ENCODE peak calls at places on chromosomes 4 and X, in ten cellular contexts. One of them, this sample, is unnamed. For H3K9me3 and H3K4me1, the result is how much of the 10 kb centered on the place peaks cover.

GRCh38 chr4:144350706-144351105 is 210.2 kb upstream of the GYPA start:
- DNase-seq in CD8-positive, alpha-beta memory T cell: no peak
- DNase-seq in SK-N-SH: no peak
- DNase-seq in left ventricle myocardium inferior: no peak
- DNase-seq in Caco-2: no peak
- DNase-seq in ovary: no peak
- DNase-seq in right atrium auricular region: no peak
- DNase-seq in psoas muscle: no peak
- DNase-seq in adipocyte: peak
- DNase-seq in lung: no peak
- DNase-seq in this sample: no peak

GRCh38 chr4:113094802-113095201 is 45.3 kb downstream of the ANK2 start:
- DNase-seq in Caco-2: peak
- DNase-seq in right atrium auricular region: no peak
- DNase-seq in SK-N-SH: peak
- DNase-seq in lung: no peak
- DNase-seq in left ventricle myocardium inferior: no peak
- DNase-seq in ovary: no peak
- DNase-seq in adipocyte: peak
- DNase-seq in CD8-positive, alpha-beta memory T cell: no peak
- DNase-seq in psoas muscle: no peak
- DNase-seq in this sample: no peak

GRCh38 chr4:177699365-177700213 is 257.4 kb upstream of the AGA start:
- DNase-seq in SK-N-SH: no peak
- DNase-seq in lung: no peak
- DNase-seq in CD8-positive, alpha-beta memory T cell: no peak
- DNase-seq in psoas muscle: no peak
- DNase-seq in adipocyte: peak
- DNase-seq in right atrium auricular region: no peak
- DNase-seq in Caco-2: no peak
- DNase-seq in left ventricle myocardium inferior: no peak
- DNase-seq in ovary: no peak
- DNase-seq in this sample: no peak

GRCh38 chr4:112231779-112232713 is at the start of gene AP1AR:
- DNase-seq in SK-N-SH: peak
- DNase-seq in adipocyte: peak
- DNase-seq in left ventricle myocardium inferior: peak
- DNase-seq in CD8-positive, alpha-beta memory T cell: peak
- DNase-seq in lung: peak
- DNase-seq in right atrium auricular region: peak
- DNase-seq in Caco-2: peak
- DNase-seq in psoas muscle: peak
- DNase-seq in ovary: peak
- DNase-seq in this sample: peak

GRCh38 chr4:176043838-176044588 is 21.6 kb upstream of the WDR17 start:
- DNase-seq in CD8-positive, alpha-beta memory T cell: no peak
- DNase-seq in adipocyte: no peak
- DNase-seq in SK-N-SH: no peak
- DNase-seq in left ventricle myocardium inferior: no peak
- DNase-seq in lung: no peak
- DNase-seq in Caco-2: no peak
- DNase-seq in ovary: no peak
- DNase-seq in right atrium auricular region: no peak
- DNase-seq in psoas muscle: no peak
- DNase-seq in this sample: no peak

GRCh38 chr4:90833698-90834097 is 706.5 kb downstream of the CCSER1 start:
- DNase-seq in psoas muscle: no peak
- DNase-seq in lung: no peak
- DNase-seq in adipocyte: no peak
- DNase-seq in CD8-positive, alpha-beta memory T cell: no peak
- DNase-seq in ovary: no peak
- DNase-seq in SK-N-SH: no peak
- DNase-seq in Caco-2: no peak
- DNase-seq in right atrium auricular region: no peak
- DNase-seq in left ventricle myocardium inferior: no peak
- DNase-seq in this sample: peak

GRCh38 chr4:156390599-156391296 is 437.1 kb upstream of the CTSO start:
- DNase-seq in lung: no peak
- DNase-seq in Caco-2: no peak
- DNase-seq in ovary: no peak
- DNase-seq in SK-N-SH: no peak
- DNase-seq in adipocyte: peak
- DNase-seq in psoas muscle: no peak
- DNase-seq in right atrium auricular region: no peak
- DNase-seq in left ventricle myocardium inferior: no peak
- DNase-seq in CD8-positive, alpha-beta memory T cell: no peak
- DNase-seq in this sample: peak

GRCh38 chr4:11376146-11376545 is 52.5 kb downstream of the HS3ST1 start:
- DNase-seq in CD8-positive, alpha-beta memory T cell: no peak
- DNase-seq in ovary: no peak
- DNase-seq in SK-N-SH: no peak
- DNase-seq in right atrium auricular region: no peak
- DNase-seq in left ventricle myocardium inferior: no peak
- DNase-seq in lung: no peak
- DNase-seq in psoas muscle: no peak
- DNase-seq in Caco-2: no peak
- DNase-seq in adipocyte: no peak
- DNase-seq in this sample: no peak

GRCh38 chrX:73478961-73479360 is 32.1 kb downstream of the CDX4 start:
- DNase-seq in left ventricle myocardium inferior: no peak
- DNase-seq in right atrium auricular region: no peak
- DNase-seq in adipocyte: peak
- DNase-seq in Caco-2: no peak
- DNase-seq in SK-N-SH: no peak
- DNase-seq in lung: no peak
- DNase-seq in CD8-positive, alpha-beta memory T cell: no peak
- DNase-seq in psoas muscle: no peak
- DNase-seq in ovary: no peak
- DNase-seq in this sample: no peak

GRCh38 chr4:16259531-16260246 is 33.4 kb upstream of the TAPT1 start:
- DNase-seq in SK-N-SH: no peak
- DNase-seq in left ventricle myocardium inferior: no peak
- DNase-seq in right atrium auricular region: no peak
- DNase-seq in adipocyte: no peak
- DNase-seq in ovary: no peak
- DNase-seq in Caco-2: no peak
- DNase-seq in CD8-positive, alpha-beta memory T cell: no peak
- DNase-seq in psoas muscle: no peak
- DNase-seq in lung: no peak
- DNase-seq in this sample: no peak

GRCh38 chr4:64774626-64775025 is 365.4 kb upstream of the TECRL start:
- DNase-seq in ovary: no peak
- DNase-seq in CD8-positive, alpha-beta memory T cell: no peak
- DNase-seq in right atrium auricular region: no peak
- DNase-seq in psoas muscle: no peak
- DNase-seq in lung: no peak
- DNase-seq in SK-N-SH: no peak
- DNase-seq in adipocyte: no peak
- DNase-seq in Caco-2: no peak
- DNase-seq in left ventricle myocardium inferior: no peak
- DNase-seq in this sample: no peak

DNA sequence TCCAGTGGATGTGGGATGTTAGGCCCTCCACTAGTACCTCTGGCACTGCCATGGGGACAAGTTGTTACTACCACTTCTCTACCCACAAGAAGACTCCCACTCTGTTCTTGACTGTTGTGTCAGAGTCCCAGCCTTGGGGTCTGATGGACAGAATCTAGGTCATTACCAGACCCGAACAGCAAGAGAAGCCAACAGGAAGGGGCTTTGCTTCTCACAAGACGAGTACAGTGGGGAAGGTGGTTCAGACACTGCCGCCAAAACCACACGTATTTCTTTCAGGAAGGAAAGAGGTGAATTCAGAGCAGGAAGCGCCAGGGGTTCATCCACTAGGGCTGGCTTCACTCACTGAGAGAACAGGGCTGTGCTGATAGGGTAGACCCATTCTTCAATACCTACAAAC is 161.3 kb upstream of the KIT start:
- DNase-seq in adipocyte: no peak
- DNase-seq in right atrium auricular region: no peak
- DNase-seq in ovary: no peak
- DNase-seq in SK-N-SH: no peak
- DNase-seq in Caco-2: no peak
- DNase-seq in left ventricle myocardium inferior: no peak
- DNase-seq in lung: no peak
- DNase-seq in CD8-positive, alpha-beta memory T cell: peak
- DNase-seq in psoas muscle: no peak
- DNase-seq in this sample: no peak
- H3K9me3 ChIP-seq in adipocyte: under half
- H3K9me3 ChIP-seq in right atrium auricular region: under half
- H3K9me3 ChIP-seq in ovary: under half
- H3K9me3 ChIP-seq in SK-N-SH: under half
- H3K9me3 ChIP-seq in Caco-2: under half
- H3K9me3 ChIP-seq in left ventricle myocardium inferior: under half
- H3K9me3 ChIP-seq in lung: under half
- H3K9me3 ChIP-seq in CD8-positive, alpha-beta memory T cell: under half
- H3K9me3 ChIP-seq in psoas muscle: under half
- H3K9me3 ChIP-seq in this sample: under half

GRCh38 chr4:184102488-184102887 is 115.2 kb downstream of the ENPP6 start:
- DNase-seq in psoas muscle: no peak
- DNase-seq in right atrium auricular region: no peak
- DNase-seq in left ventricle myocardium inferior: no peak
- DNase-seq in ovary: no peak
- DNase-seq in CD8-positive, alpha-beta memory T cell: no peak
- DNase-seq in SK-N-SH: peak
- DNase-seq in adipocyte: no peak
- DNase-seq in lung: no peak
- DNase-seq in Caco-2: no peak
- DNase-seq in this sample: no peak

GRCh38 chr4:184104419-184105101 is 113.1 kb downstream of the ENPP6 start:
- DNase-seq in ovary: no peak
- DNase-seq in Caco-2: peak
- DNase-seq in CD8-positive, alpha-beta memory T cell: no peak
- DNase-seq in lung: peak
- DNase-seq in SK-N-SH: no peak
- DNase-seq in right atrium auricular region: no peak
- DNase-seq in adipocyte: no peak
- DNase-seq in psoas muscle: no peak
- DNase-seq in left ventricle myocardium inferior: no peak
- DNase-seq in this sample: no peak

GRCh38 chr4:184101711-184102110 is 116.0 kb downstream of the ENPP6 start:
- DNase-seq in SK-N-SH: peak
- DNase-seq in Caco-2: no peak
- DNase-seq in CD8-positive, alpha-beta memory T cell: no peak
- DNase-seq in ovary: no peak
- DNase-seq in lung: no peak
- DNase-seq in psoas muscle: no peak
- DNase-seq in left ventricle myocardium inferior: no peak
- DNase-seq in right atrium auricular region: no peak
- DNase-seq in adipocyte: no peak
- DNase-seq in this sample: no peak

GRCh38 chr4:184102927-184103326 is 114.7 kb downstream of the ENPP6 start:
- DNase-seq in lung: no peak
- DNase-seq in psoas muscle: no peak
- DNase-seq in right atrium auricular region: no peak
- DNase-seq in Caco-2: no peak
- DNase-seq in ovary: no peak
- DNase-seq in CD8-positive, alpha-beta memory T cell: no peak
- DNase-seq in left ventricle myocardium inferior: no peak
- DNase-seq in SK-N-SH: no peak
- DNase-seq in adipocyte: no peak
- DNase-seq in this sample: no peak

DNA sequence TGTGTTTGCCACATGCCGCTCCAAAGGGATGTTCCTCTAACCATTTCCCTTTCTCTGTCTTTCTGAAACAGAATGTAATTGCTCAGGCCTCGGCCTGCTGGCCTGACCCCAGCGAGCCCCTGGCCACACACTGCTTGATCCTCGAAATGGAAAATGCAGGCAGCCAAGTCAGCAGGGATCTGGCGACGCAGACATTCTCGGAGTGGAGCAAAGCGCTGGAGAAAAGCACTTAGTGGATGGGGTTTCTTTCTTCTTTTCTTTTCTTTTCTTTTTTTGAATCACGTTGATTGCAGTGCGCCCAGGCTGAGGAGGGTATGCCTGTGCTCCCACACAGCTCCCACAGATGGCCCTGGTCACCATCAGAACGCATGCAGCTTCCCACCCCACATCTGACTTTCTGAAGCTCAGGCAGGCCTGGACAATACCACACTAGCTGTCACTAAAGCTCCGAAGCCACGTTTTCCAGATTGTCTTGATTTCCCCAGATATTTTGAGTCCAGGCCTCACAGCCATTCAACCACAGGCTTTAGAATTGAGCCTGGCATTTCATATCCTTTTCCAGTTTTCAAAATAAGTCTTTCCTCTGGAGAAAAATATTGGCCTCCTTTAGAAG is 113.8 kb downstream of the ENPP6 start:
- DNase-seq in psoas muscle: no peak
- DNase-seq in Caco-2: no peak
- DNase-seq in ovary: no peak
- DNase-seq in lung: no peak
- DNase-seq in adipocyte: no peak
- DNase-seq in SK-N-SH: peak
- DNase-seq in CD8-positive, alpha-beta memory T cell: no peak
- DNase-seq in left ventricle myocardium inferior: no peak
- DNase-seq in right atrium auricular region: no peak
- DNase-seq in this sample: no peak
- H3K4me3 ChIP-seq in psoas muscle: no peak
- H3K4me3 ChIP-seq in Caco-2: no peak
- H3K4me3 ChIP-seq in ovary: no peak
- H3K4me3 ChIP-seq in lung: no peak
- H3K4me3 ChIP-seq in adipocyte: no peak
- H3K4me3 ChIP-seq in SK-N-SH: no peak
- H3K4me3 ChIP-seq in CD8-positive, alpha-beta memory T cell: no peak
- H3K4me3 ChIP-seq in left ventricle myocardium inferior: no peak
- H3K4me3 ChIP-seq in right atrium auricular region: no peak
- H3K4me3 ChIP-seq in this sample: no peak

DNA sequence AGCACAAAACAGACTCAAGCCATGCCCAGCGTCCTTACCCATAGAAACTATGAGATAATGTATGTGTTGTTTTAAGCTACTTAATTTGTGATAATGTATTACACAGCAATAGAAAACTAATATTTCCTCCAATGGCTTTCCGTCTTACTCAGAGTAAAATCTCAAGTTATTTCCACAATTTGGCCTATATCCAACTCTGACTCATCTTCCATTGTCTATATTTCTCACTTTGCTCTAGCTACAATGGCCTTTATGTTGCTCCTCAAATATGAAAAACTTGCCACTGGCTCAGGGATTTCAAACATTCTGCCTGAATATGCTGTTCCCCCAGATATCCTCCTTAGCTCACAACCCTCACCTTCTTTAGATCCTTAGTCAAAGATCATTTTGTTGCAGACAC is 31.6 kb downstream of the IQCM start:
- DNase-seq in right atrium auricular region: no peak
- DNase-seq in left ventricle myocardium inferior: no peak
- DNase-seq in CD8-positive, alpha-beta memory T cell: no peak
- DNase-seq in Caco-2: no peak
- DNase-seq in psoas muscle: no peak
- DNase-seq in adipocyte: no peak
- DNase-seq in ovary: no peak
- DNase-seq in lung: no peak
- DNase-seq in SK-N-SH: no peak
- DNase-seq in this sample: no peak
- H3K4me1 ChIP-seq in right atrium auricular region: under half
- H3K4me1 ChIP-seq in left ventricle myocardium inferior: under half
- H3K4me1 ChIP-seq in CD8-positive, alpha-beta memory T cell: under half
- H3K4me1 ChIP-seq in Caco-2: under half
- H3K4me1 ChIP-seq in psoas muscle: under half
- H3K4me1 ChIP-seq in adipocyte: under half
- H3K4me1 ChIP-seq in ovary: under half
- H3K4me1 ChIP-seq in lung: under half
- H3K4me1 ChIP-seq in SK-N-SH: under half
- H3K4me1 ChIP-seq in this sample: under half

GRCh38 chr4:161702287-161702686 is 461.5 kb downstream of the FSTL5 start:
- DNase-seq in SK-N-SH: no peak
- DNase-seq in ovary: no peak
- DNase-seq in adipocyte: no peak
- DNase-seq in Caco-2: no peak
- DNase-seq in right atrium auricular region: no peak
- DNase-seq in left ventricle myocardium inferior: no peak
- DNase-seq in psoas muscle: no peak
- DNase-seq in lung: no peak
- DNase-seq in CD8-positive, alpha-beta memory T cell: no peak
- DNase-seq in this sample: peak
- H3K9me3 ChIP-seq in SK-N-SH: under half
- H3K9me3 ChIP-seq in ovary: under half
- H3K9me3 ChIP-seq in adipocyte: under half
- H3K9me3 ChIP-seq in Caco-2: under half
- H3K9me3 ChIP-seq in right atrium auricular region: under half
- H3K9me3 ChIP-seq in left ventricle myocardium inferior: under half
- H3K9me3 ChIP-seq in psoas muscle: under half
- H3K9me3 ChIP-seq in lung: under half
- H3K9me3 ChIP-seq in CD8-positive, alpha-beta memory T cell: under half
- H3K9me3 ChIP-seq in this sample: under half

This sample was measured in HAP-1.